ENCODE peak calls at places on chromosomes 6 and 20, in eight cellular contexts. One of them, this sample, is unnamed.
A peak's percentile ranks its signal among the peaks of the same experiment; 100 is the strongest.

GRCh38 chr20:444862-445426 is 17.4 kb downstream of the TBC1D20 start:
- DNase-seq in psoas muscle: no peak
- DNase-seq in GM20000: no peak
- DNase-seq in PC-9: no peak
- DNase-seq in neural crest cell: no peak
- DNase-seq in GM13977: no peak
- DNase-seq in astrocyte of the cerebellum: peak; percentile 29
- DNase-seq in fibroblast of pulmonary artery: peak; percentile 35
- DNase-seq in this sample: no peak

GRCh38 chr6:44622555-44622954 is 235.0 kb downstream of the CDC5L start:
- DNase-seq in astrocyte of the cerebellum: no peak
- DNase-seq in GM13977: no peak
- DNase-seq in GM20000: no peak
- DNase-seq in neural crest cell: no peak
- DNase-seq in PC-9: no peak
- DNase-seq in psoas muscle: no peak
- DNase-seq in fibroblast of pulmonary artery: no peak
- DNase-seq in this sample: no peak

GRCh38 chr6:9138856-9139426 is 703.6 kb upstream of the SLC35B3 start:
- DNase-seq in GM13977: no peak
- DNase-seq in neural crest cell: no peak
- DNase-seq in GM20000: no peak
- DNase-seq in fibroblast of pulmonary artery: no peak
- DNase-seq in astrocyte of the cerebellum: peak; percentile 29
- DNase-seq in PC-9: no peak
- DNase-seq in psoas muscle: no peak
- DNase-seq in this sample: no peak

GRCh38 chr20:42125426-42125825 is 507.2 kb upstream of the CHD6 start:
- DNase-seq in PC-9: no peak
- DNase-seq in fibroblast of pulmonary artery: no peak
- DNase-seq in neural crest cell: no peak
- DNase-seq in psoas muscle: no peak
- DNase-seq in astrocyte of the cerebellum: no peak
- DNase-seq in GM13977: no peak
- DNase-seq in GM20000: no peak
- DNase-seq in this sample: no peak

GRCh38 chr6:89970609-89971337 is 76.5 kb downstream of the GJA10 start:
- DNase-seq in neural crest cell: peak; percentile 33
- DNase-seq in PC-9: peak; percentile 61
- DNase-seq in GM20000: peak; percentile 19
- DNase-seq in astrocyte of the cerebellum: peak; percentile 58
- DNase-seq in fibroblast of pulmonary artery: peak; percentile 65
- DNase-seq in psoas muscle: peak; percentile 23
- DNase-seq in GM13977: no peak
- DNase-seq in this sample: peak; percentile 30

GRCh38 chr6:146803601-146804000 is 204.8 kb downstream of the ADGB start:
- DNase-seq in GM20000: no peak
- DNase-seq in fibroblast of pulmonary artery: no peak
- DNase-seq in astrocyte of the cerebellum: no peak
- DNase-seq in psoas muscle: no peak
- DNase-seq in GM13977: no peak
- DNase-seq in neural crest cell: no peak
- DNase-seq in PC-9: no peak
- DNase-seq in this sample: no peak

GRCh38 chr6:54301770-54302169 is 6.5 kb upstream of the TINAG start:
- DNase-seq in fibroblast of pulmonary artery: no peak
- DNase-seq in PC-9: no peak
- DNase-seq in psoas muscle: no peak
- DNase-seq in astrocyte of the cerebellum: no peak
- DNase-seq in neural crest cell: no peak
- DNase-seq in GM20000: no peak
- DNase-seq in GM13977: no peak
- DNase-seq in this sample: no peak

GRCh38 chr6:143374014-143374413 is 76.5 kb downstream of the ADAT2 start:
- DNase-seq in PC-9: no peak
- DNase-seq in GM13977: no peak
- DNase-seq in fibroblast of pulmonary artery: no peak
- DNase-seq in psoas muscle: no peak
- DNase-seq in GM20000: no peak
- DNase-seq in astrocyte of the cerebellum: no peak
- DNase-seq in neural crest cell: no peak
- DNase-seq in this sample: no peak

GRCh38 chr6:52551483-52552277 is 25.2 kb downstream of the TRAM2 start:
- DNase-seq in psoas muscle: peak; percentile 53
- DNase-seq in GM13977: no peak
- DNase-seq in astrocyte of the cerebellum: peak; percentile 89
- DNase-seq in fibroblast of pulmonary artery: peak; percentile 84
- DNase-seq in GM20000: no peak
- DNase-seq in PC-9: peak; percentile 65
- DNase-seq in neural crest cell: peak; percentile 26
- DNase-seq in this sample: no peak

GRCh38 chr20:37651932-37652331 is 41.9 kb upstream of the CTNNBL1 start:
- DNase-seq in PC-9: no peak
- DNase-seq in astrocyte of the cerebellum: no peak
- DNase-seq in GM13977: peak; percentile 34
- DNase-seq in fibroblast of pulmonary artery: peak; percentile 33
- DNase-seq in GM20000: peak; percentile 26
- DNase-seq in psoas muscle: no peak
- DNase-seq in neural crest cell: no peak
- DNase-seq in this sample: peak; percentile 35

GRCh38 chr6:141594874-141595273 is 537.9 kb upstream of the GJE1 start:
- DNase-seq in GM20000: no peak
- DNase-seq in PC-9: no peak
- DNase-seq in fibroblast of pulmonary artery: no peak
- DNase-seq in GM13977: no peak
- DNase-seq in neural crest cell: no peak
- DNase-seq in psoas muscle: no peak
- DNase-seq in astrocyte of the cerebellum: no peak
- DNase-seq in this sample: no peak

GRCh38 chr6:53792016-53792415 is 2.8 kb upstream of the LRRC1 start:
- DNase-seq in astrocyte of the cerebellum: no peak
- DNase-seq in GM13977: no peak
- DNase-seq in GM20000: no peak
- DNase-seq in PC-9: no peak
- DNase-seq in fibroblast of pulmonary artery: no peak
- DNase-seq in neural crest cell: no peak
- DNase-seq in psoas muscle: no peak
- DNase-seq in this sample: no peak

GRCh38 chr6:77106992-77107391 is 356.3 kb downstream of the HTR1B start:
- DNase-seq in PC-9: no peak
- DNase-seq in psoas muscle: no peak
- DNase-seq in GM13977: no peak
- DNase-seq in GM20000: no peak
- DNase-seq in neural crest cell: no peak
- DNase-seq in astrocyte of the cerebellum: no peak
- DNase-seq in fibroblast of pulmonary artery: peak; percentile 13
- DNase-seq in this sample: no peak

GRCh38 chr20:44231713-44232468 is 15.2 kb upstream of the GDAP1L1 start:
- DNase-seq in PC-9: no peak
- DNase-seq in GM13977: no peak
- DNase-seq in astrocyte of the cerebellum: no peak
- DNase-seq in GM20000: no peak
- DNase-seq in fibroblast of pulmonary artery: no peak
- DNase-seq in neural crest cell: no peak
- DNase-seq in psoas muscle: no peak
- DNase-seq in this sample: no peak

GRCh38 chr20:23205656-23206055 is 119.5 kb upstream of the CD93 start:
- DNase-seq in neural crest cell: no peak
- DNase-seq in GM13977: no peak
- DNase-seq in fibroblast of pulmonary artery: peak; percentile 74
- DNase-seq in PC-9: no peak
- DNase-seq in psoas muscle: peak; percentile 71
- DNase-seq in astrocyte of the cerebellum: no peak
- DNase-seq in GM20000: no peak
- DNase-seq in this sample: no peak

GRCh38 chr6:90296346-90297123 is at the start of gene BACH2:
- DNase-seq in GM20000: peak; percentile 87
- DNase-seq in psoas muscle: peak; percentile 90
- DNase-seq in neural crest cell: peak; percentile 87
- DNase-seq in PC-9: peak; percentile 57
- DNase-seq in astrocyte of the cerebellum: peak; percentile 88
- DNase-seq in fibroblast of pulmonary artery: peak; percentile 85
- DNase-seq in GM13977: peak; percentile 82
- DNase-seq in this sample: peak; percentile 75

GRCh38 chr6:37819802-37820712 is 530 bp downstream of the ZFAND3 start:
- DNase-seq in neural crest cell: no peak
- DNase-seq in GM20000: no peak
- DNase-seq in GM13977: no peak
- DNase-seq in fibroblast of pulmonary artery: peak; percentile 75
- DNase-seq in astrocyte of the cerebellum: no peak
- DNase-seq in PC-9: peak; percentile 57
- DNase-seq in psoas muscle: peak; percentile 68
- DNase-seq in this sample: no peak

GRCh38 chr6:84528201-84528600 is 236.2 kb downstream of the TBX18 start:
- DNase-seq in astrocyte of the cerebellum: no peak
- DNase-seq in PC-9: no peak
- DNase-seq in GM13977: no peak
- DNase-seq in neural crest cell: no peak
- DNase-seq in psoas muscle: no peak
- DNase-seq in fibroblast of pulmonary artery: no peak
- DNase-seq in GM20000: no peak
- DNase-seq in this sample: no peak

GRCh38 chr6:33314943-33315752 is 1.3 kb upstream of the TAPBP start:
- DNase-seq in fibroblast of pulmonary artery: no peak
- DNase-seq in psoas muscle: peak; percentile 52
- DNase-seq in GM13977: peak; percentile 7
- DNase-seq in neural crest cell: no peak
- DNase-seq in astrocyte of the cerebellum: no peak
- DNase-seq in GM20000: peak; percentile 17
- DNase-seq in PC-9: no peak
- DNase-seq in this sample: no peak

GRCh38 chr6:29757701-29758293 is 34.6 kb downstream of the HLA-F start:
- DNase-seq in GM13977: no peak
- DNase-seq in psoas muscle: no peak
- DNase-seq in GM20000: no peak
- DNase-seq in neural crest cell: no peak
- DNase-seq in astrocyte of the cerebellum: no peak
- DNase-seq in PC-9: no peak
- DNase-seq in fibroblast of pulmonary artery: no peak
- DNase-seq in this sample: no peak

DNA sequence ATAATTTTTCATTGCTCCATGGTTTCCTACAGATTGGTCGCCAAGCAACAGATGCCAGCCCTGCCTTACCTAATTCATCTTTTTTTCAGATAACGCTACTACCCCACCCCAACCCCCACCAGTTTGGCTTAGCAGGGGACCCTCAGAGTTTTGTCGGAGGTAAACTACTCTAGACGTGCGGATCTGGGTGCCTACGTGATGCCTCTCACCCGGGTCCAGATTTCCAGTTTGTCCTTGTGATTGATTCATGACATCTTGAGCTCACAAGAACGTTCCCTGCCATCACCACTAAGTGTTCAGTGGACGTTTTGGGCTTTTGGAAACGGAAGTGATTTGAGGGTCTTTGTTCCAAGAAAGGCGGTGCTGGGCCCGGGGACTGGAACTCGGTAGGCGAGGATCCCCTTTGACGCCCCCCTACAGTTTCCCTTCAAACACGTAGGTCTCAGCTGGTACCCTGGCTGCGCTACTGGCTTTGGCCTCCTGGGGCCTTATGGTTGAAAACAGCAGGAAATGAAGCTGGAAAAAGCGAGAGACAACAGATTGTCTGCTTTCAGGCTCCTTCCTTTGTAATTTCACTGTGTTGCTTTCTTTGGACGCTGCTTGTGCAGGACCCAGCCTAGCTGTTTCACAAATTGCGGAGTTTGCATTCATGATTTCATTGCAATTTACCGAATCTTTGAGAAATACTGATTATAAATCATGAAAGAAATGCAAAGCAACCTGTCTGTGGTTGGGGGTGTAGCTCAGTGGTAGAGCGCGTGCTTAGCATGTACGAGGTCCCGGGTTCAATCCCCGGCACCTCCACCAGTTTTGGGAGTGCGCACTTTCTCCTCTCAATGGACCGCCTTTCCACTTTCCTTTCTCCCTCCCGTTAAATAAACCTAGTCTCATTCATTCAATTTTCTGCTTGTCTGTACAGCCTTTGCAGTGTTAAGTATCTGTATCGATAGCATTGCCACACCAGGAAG is 81.0 kb downstream of the GPX5 start:
- DNase-seq in astrocyte of the cerebellum: no peak
- DNase-seq in neural crest cell: peak; percentile 62
- DNase-seq in GM20000: peak; percentile 62
- DNase-seq in PC-9: peak; percentile 55
- DNase-seq in fibroblast of pulmonary artery: peak; percentile 71
- DNase-seq in GM13977: peak; percentile 68
- DNase-seq in psoas muscle: no peak
- DNase-seq in this sample: peak; percentile 51
- TF ChIP-seq CTCF in astrocyte of the cerebellum: peak; percentile 52
- TF ChIP-seq CTCF in neural crest cell: peak; percentile 63
- TF ChIP-seq CTCF in GM20000: no peak
- TF ChIP-seq CTCF in PC-9: peak; percentile 68
- TF ChIP-seq CTCF in fibroblast of pulmonary artery: peak; percentile 48
- TF ChIP-seq CTCF in GM13977: no peak
- TF ChIP-seq CTCF in psoas muscle: no peak
- TF ChIP-seq CTCF in this sample: no peak

DNA sequence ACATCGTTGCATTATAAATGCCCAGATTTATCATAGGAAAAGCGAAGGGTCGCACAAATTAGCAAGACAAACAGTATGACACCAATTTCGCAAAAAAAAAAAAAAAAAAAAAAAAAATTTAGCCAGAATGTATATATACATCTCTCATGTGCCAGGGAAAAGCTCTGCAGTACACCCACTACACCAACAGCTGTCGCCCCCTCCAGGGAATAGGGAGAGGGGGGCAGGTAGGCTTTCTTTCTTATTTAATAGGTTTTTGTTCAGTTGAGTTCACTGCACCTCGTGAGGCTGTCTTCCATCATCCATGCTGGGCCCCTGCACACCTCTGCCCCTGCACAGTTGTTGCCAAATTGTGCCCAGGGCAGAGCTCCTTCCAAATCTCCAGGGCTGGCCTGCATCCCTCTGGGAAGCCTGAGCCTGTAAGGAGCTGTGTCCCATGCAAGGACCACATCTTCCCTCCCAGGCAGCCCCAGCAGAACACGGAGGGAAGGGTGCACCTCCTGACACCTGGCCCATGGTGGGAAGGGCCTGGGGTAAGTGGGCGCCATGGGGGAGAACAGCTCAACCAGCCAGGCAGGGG is 85.4 kb downstream of the NINL start:
- DNase-seq in GM13977: no peak
- DNase-seq in PC-9: no peak
- DNase-seq in astrocyte of the cerebellum: no peak
- DNase-seq in fibroblast of pulmonary artery: no peak
- DNase-seq in psoas muscle: no peak
- DNase-seq in neural crest cell: no peak
- DNase-seq in GM20000: no peak
- DNase-seq in this sample: no peak
- TF ChIP-seq CTCF in GM13977: no peak
- TF ChIP-seq CTCF in PC-9: no peak
- TF ChIP-seq CTCF in astrocyte of the cerebellum: no peak
- TF ChIP-seq CTCF in fibroblast of pulmonary artery: no peak
- TF ChIP-seq CTCF in psoas muscle: no peak
- TF ChIP-seq CTCF in neural crest cell: no peak
- TF ChIP-seq CTCF in GM20000: no peak
- TF ChIP-seq CTCF in this sample: no peak

GRCh38 chr6:19413323-19413722 is 423.8 kb upstream of the ID4 start:
- DNase-seq in GM13977: no peak
- DNase-seq in fibroblast of pulmonary artery: peak; percentile 63
- DNase-seq in GM20000: no peak
- DNase-seq in psoas muscle: no peak
- DNase-seq in PC-9: peak; percentile 59
- DNase-seq in neural crest cell: no peak
- DNase-seq in astrocyte of the cerebellum: peak; percentile 31
- DNase-seq in this sample: no peak
- TF ChIP-seq CTCF in GM13977: no peak
- TF ChIP-seq CTCF in fibroblast of pulmonary artery: no peak
- TF ChIP-seq CTCF in GM20000: no peak
- TF ChIP-seq CTCF in psoas muscle: no peak
- TF ChIP-seq CTCF in PC-9: no peak
- TF ChIP-seq CTCF in neural crest cell: no peak
- TF ChIP-seq CTCF in astrocyte of the cerebellum: no peak
- TF ChIP-seq CTCF in this sample: no peak

GRCh38 chr20:58227391-58228102 is 906 bp downstream of the ANKRD60 start:
- DNase-seq in GM13977: no peak
- DNase-seq in neural crest cell: no peak
- DNase-seq in astrocyte of the cerebellum: no peak
- DNase-seq in fibroblast of pulmonary artery: no peak
- DNase-seq in psoas muscle: no peak
- DNase-seq in GM20000: no peak
- DNase-seq in PC-9: no peak
- DNase-seq in this sample: no peak
- TF ChIP-seq CTCF in GM13977: no peak
- TF ChIP-seq CTCF in neural crest cell: no peak
- TF ChIP-seq CTCF in astrocyte of the cerebellum: no peak
- TF ChIP-seq CTCF in fibroblast of pulmonary artery: no peak
- TF ChIP-seq CTCF in psoas muscle: no peak
- TF ChIP-seq CTCF in GM20000: no peak
- TF ChIP-seq CTCF in PC-9: no peak
- TF ChIP-seq CTCF in this sample: no peak